ENCODE peak calls at places on chromosome 1, in eight cellular contexts. F, S, T, W, H, I, E and M are unnamed samples.

GRCh38 chr1:164343189-164343588 is 215.8 kb upstream of the PBX1 start:
- DNase-seq in F (no peak), S (no peak), T (no peak), W (no peak), H (no peak), I (no peak), E (no peak), M (no peak)

GRCh38 chr1:184661801-184662200 is 92.9 kb downstream of the EDEM3 start:
- DNase-seq in F (no peak), S (no peak), T (no peak), W (no peak), H (no peak), I (no peak), E (no peak), M (no peak)

GRCh38 chr1:4108741-4109625 is 208.9 kb upstream of the C1orf174 start:
- DNase-seq in F (peak; percentile 47), S (no peak), T (no peak), W (no peak), H (no peak), I (no peak), E (no peak), M (no peak)

GRCh38 chr1:59564192-59564891 is 250.4 kb upstream of the HOOK1 start:
- DNase-seq in F (no peak), S (no peak), T (no peak), W (no peak), H (no peak), I (no peak), E (no peak), M (no peak)

GRCh38 chr1:208599063-208599462 is 354.9 kb upstream of the PLXNA2 start:
- DNase-seq in F (no peak), S (no peak), T (no peak), W (no peak), H (no peak), I (no peak), E (no peak), M (no peak)

GRCh38 chr1:220521755-220522154 is 6.2 kb upstream of the MARK1 start:
- DNase-seq in F (no peak), S (no peak), T (no peak), W (no peak), H (no peak), I (no peak), E (no peak), M (no peak)

GRCh38 chr1:210618379-210618778 is 289.7 kb downstream of the HHAT start:
- DNase-seq in F (no peak), S (no peak), T (no peak), W (no peak), H (no peak), I (no peak), E (no peak), M (no peak)

GRCh38 chr1:175512637-175513412 is 230.6 kb downstream of the TNR start:
- DNase-seq in F (no peak), S (no peak), T (no peak), W (no peak), H (no peak), I (no peak), E (no peak), M (no peak)

GRCh38 chr1:151972533-151973270 is 21.0 kb downstream of the S100A10 start:
- DNase-seq in F (no peak), S (no peak), T (peak; percentile 61), W (no peak), H (no peak), I (peak; percentile 80), E (peak; percentile 83), M (no peak)

GRCh38 chr1:200243042-200243437 is 166.8 kb downstream of the ZNF281 start:
- DNase-seq in F (no peak), S (no peak), T (no peak), W (no peak), H (no peak), I (no peak), E (no peak), M (no peak)

GRCh38 chr1:198934901-198935301 is 296.1 kb downstream of the PTPRC start:
- DNase-seq in F (no peak), S (peak; percentile 84), T (no peak), W (no peak), H (no peak), I (no peak), E (no peak), M (peak; percentile 64)

GRCh38 chr1:8015809-8016165 is 10.3 kb downstream of the ERRFI1 start:
- DNase-seq in F (no peak), S (no peak), T (no peak), W (no peak), H (no peak), I (no peak), E (no peak), M (no peak)

GRCh38 chr1:170063109-170063826 is 11.2 kb downstream of the KIFAP3 start:
- DNase-seq in F (no peak), S (no peak), T (no peak), W (no peak), H (no peak), I (no peak), E (peak; percentile 65), M (no peak)

GRCh38 chr1:21843208-21843607 is 31.1 kb downstream of the LDLRAD2 start:
- DNase-seq in F (peak; percentile 59), S (no peak), T (no peak), W (no peak), H (no peak), I (no peak), E (no peak), M (no peak)

GRCh38 chr1:229003233-229004031 is 267.5 kb upstream of the RAB4A start:
- DNase-seq in F (no peak), S (no peak), T (no peak), W (no peak), H (no peak), I (peak; percentile 12), E (no peak), M (no peak)

GRCh38 chr1:208007938-208008342 is 97.0 kb upstream of the CD34 start:
- DNase-seq in F (no peak), S (no peak), T (no peak), W (no peak), H (no peak), I (no peak), E (no peak), M (no peak)

GRCh38 chr1:208174200-208174599 is 70.0 kb downstream of the PLXNA2 start:
- DNase-seq in F (no peak), S (no peak), T (no peak), W (no peak), H (no peak), I (no peak), E (no peak), M (no peak)

DNA sequence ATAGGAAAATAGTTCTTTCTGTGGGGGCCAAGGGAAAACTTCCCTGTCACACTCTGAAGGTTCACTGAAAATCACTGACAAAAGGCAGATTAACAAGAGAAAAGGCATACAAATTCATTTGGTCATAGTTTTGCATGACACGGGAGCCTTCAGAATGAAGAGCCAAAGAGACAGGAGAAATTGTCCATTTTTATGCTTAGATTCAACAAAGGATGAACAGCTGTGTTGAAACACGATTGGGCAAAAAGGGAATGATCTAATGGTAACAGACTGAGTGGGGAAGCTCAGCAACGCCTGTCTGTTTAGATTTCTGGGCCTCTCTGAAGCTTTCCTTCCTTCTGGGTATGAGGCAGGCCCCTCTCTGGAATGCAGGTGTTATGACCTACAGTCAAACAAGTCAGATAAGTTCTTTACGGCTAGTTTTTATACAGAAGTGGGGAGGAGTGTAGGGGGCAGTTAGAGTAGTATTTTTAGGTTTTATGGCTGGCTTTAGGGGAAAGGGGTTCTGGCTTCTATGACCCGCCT is 154.6 kb downstream of the RGS7 start:
- DNase-seq in F (no peak), S (no peak), T (peak; percentile 41), W (no peak), H (no peak), I (peak; percentile 58), E (no peak), M (no peak)
- H3K27me3 ChIP-seq in F (no peaks in the 10 kb centered on the region), S (no peaks in the 10 kb centered on the region), T (no peaks in the 10 kb centered on the region), W (no peaks in the 10 kb centered on the region), H (no peaks in the 10 kb centered on the region), I (no peaks in the 10 kb centered on the region), E (no peaks in the 10 kb centered on the region), M (no peaks in the 10 kb centered on the region)

DNA sequence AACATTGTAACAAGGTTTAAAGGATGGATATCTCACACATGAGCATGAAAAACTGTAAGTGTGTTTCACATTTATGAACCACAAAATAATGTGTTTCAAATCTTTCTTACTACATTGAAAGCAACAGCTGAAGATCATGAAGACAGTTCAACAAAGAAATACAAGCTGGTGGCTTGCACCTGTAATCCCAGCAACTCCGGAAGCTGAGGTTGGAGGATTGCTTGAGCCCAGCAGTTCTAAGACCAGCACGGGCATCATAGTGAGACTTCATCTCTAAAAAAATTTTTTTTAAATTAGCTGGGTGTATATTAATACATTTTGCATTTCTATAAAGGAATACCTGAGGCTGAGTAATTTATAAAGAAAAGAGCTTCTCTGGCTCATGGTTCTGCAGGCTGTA is 27.1 kb upstream of the C1orf198 start:
- DNase-seq in F (no peak), S (peak; percentile 11), T (no peak), W (no peak), H (no peak), I (no peak), E (no peak), M (no peak)
- H3K27me3 ChIP-seq in F (no peaks in the 10 kb centered on the region), S (peaks cover 5% of the 10 kb centered on the region), T (no peaks in the 10 kb centered on the region), W (no peaks in the 10 kb centered on the region), H (peaks cover 3% of the 10 kb centered on the region), I (no peaks in the 10 kb centered on the region), E (no peaks in the 10 kb centered on the region), M (no peaks in the 10 kb centered on the region)

DNA sequence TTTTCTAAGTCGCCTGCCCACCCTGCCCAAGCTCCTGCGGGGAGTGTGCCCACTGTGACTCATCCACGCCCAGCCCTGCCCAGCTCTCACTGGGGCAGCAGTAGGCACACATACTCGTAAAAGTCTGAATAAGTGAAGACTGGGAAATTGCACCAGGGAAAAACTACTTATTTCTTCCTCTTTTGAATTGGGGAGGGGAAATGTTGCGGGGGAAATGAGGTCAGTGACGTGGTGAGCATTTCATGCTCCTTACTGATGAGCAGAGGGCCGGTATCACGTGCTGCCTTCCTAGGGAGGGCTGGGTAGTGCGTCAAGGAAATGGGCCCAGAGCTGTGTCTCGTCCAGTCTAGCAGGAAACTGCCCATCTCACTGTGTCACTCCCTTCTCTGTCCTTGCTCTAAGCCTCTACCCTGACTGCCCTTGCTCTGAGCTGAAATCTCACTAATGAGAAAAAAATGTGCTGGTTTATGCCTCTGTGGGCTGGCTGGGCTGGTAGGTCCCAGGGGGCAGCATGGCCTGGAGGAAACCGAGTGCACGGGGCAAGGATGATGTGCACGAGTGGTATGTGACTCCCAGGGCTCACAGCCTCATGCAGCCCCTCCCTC is 13.5 kb upstream of the TNFRSF1B start:
- DNase-seq in F (peak; percentile 76), S (no peak), T (no peak), W (no peak), H (peak; percentile 27), I (no peak), E (no peak), M (peak; percentile 95)
- H3K27me3 ChIP-seq in F (no peaks in the 10 kb centered on the region), S (peaks cover 2% of the 10 kb centered on the region), T (no peaks in the 10 kb centered on the region), W (no peaks in the 10 kb centered on the region), H (no peaks in the 10 kb centered on the region), I (no peaks in the 10 kb centered on the region), E (no peaks in the 10 kb centered on the region), M (no peaks in the 10 kb centered on the region)

GRCh38 chr1:9328681-9329080 is 36.0 kb downstream of the SPSB1 start:
- DNase-seq in F (no peak), S (no peak), T (no peak), W (no peak), H (no peak), I (no peak), E (no peak), M (no peak)
- H3K27me3 ChIP-seq in F (no peaks in the 10 kb centered on the region), S (no peaks in the 10 kb centered on the region), T (no peaks in the 10 kb centered on the region), W (no peaks in the 10 kb centered on the region), H (no peaks in the 10 kb centered on the region), I (no peaks in the 10 kb centered on the region), E (no peaks in the 10 kb centered on the region), M (no peaks in the 10 kb centered on the region)

GRCh38 chr1:156923565-156924477 is 3.4 kb downstream of the LRRC71 start:
- DNase-seq in F (no peak), S (no peak), T (peak; percentile 48), W (no peak), H (no peak), I (peak; percentile 57), E (no peak), M (no peak)
- H3K27me3 ChIP-seq in F (peaks cover 71% of the 10 kb centered on the region), S (peaks cover 23% of the 10 kb centered on the region), T (peaks cover 73% of the 10 kb centered on the region), W (peaks cover 74% of the 10 kb centered on the region), H (peaks cover 58% of the 10 kb centered on the region), I (peaks cover 100% of the 10 kb centered on the region), E (peaks cover 20% of the 10 kb centered on the region), M (peaks cover 77% of the 10 kb centered on the region)